ENCODE peak calls at places on chromosomes 7 and 10, in six cellular contexts. One of them, this sample, is unnamed.

GRCh38 chr7:87510430-87510875 is 35.0 kb upstream of the ABCB4 start:
- DNase-seq in mesenchymal stem cell: no peak
- DNase-seq in trophoblast cell: peak; percentile 3
- DNase-seq in IMR-90: no peak
- DNase-seq in neuronal stem cell: no peak
- DNase-seq in H1: no peak
- DNase-seq in this sample: peak; percentile 36

GRCh38 chr10:72659694-72660093 is 32.2 kb upstream of the MCU start:
- DNase-seq in neuronal stem cell: no peak
- DNase-seq in H1: no peak
- DNase-seq in mesenchymal stem cell: peak; percentile 13
- DNase-seq in trophoblast cell: no peak
- DNase-seq in IMR-90: no peak
- DNase-seq in this sample: peak; percentile 56

GRCh38 chr10:46091080-46091833 is 45.2 kb upstream of the MSMB start:
- DNase-seq in neuronal stem cell: no peak
- DNase-seq in trophoblast cell: no peak
- DNase-seq in H1: no peak
- DNase-seq in IMR-90: no peak
- DNase-seq in mesenchymal stem cell: no peak
- DNase-seq in this sample: no peak

GRCh38 chr10:11560076-11560709 is 51.3 kb downstream of the USP6NL start:
- DNase-seq in neuronal stem cell: no peak
- DNase-seq in mesenchymal stem cell: peak; percentile 32
- DNase-seq in IMR-90: peak; percentile 39
- DNase-seq in trophoblast cell: no peak
- DNase-seq in H1: no peak
- DNase-seq in this sample: no peak

GRCh38 chr10:34969171-34969570 is 121.0 kb downstream of the CUL2 start:
- DNase-seq in mesenchymal stem cell: no peak
- DNase-seq in neuronal stem cell: no peak
- DNase-seq in trophoblast cell: peak; percentile 20
- DNase-seq in H1: no peak
- DNase-seq in IMR-90: no peak
- DNase-seq in this sample: no peak

GRCh38 chr7:101739757-101740398 is 77.5 kb upstream of the CUX1 start:
- DNase-seq in trophoblast cell: peak; percentile 32
- DNase-seq in neuronal stem cell: no peak
- DNase-seq in IMR-90: no peak
- DNase-seq in H1: no peak
- DNase-seq in mesenchymal stem cell: no peak
- DNase-seq in this sample: no peak

GRCh38 chr10:23051855-23052309 is 43.5 kb upstream of the MSRB2 start:
- DNase-seq in neuronal stem cell: no peak
- DNase-seq in mesenchymal stem cell: no peak
- DNase-seq in trophoblast cell: peak; percentile 90
- DNase-seq in H1: no peak
- DNase-seq in IMR-90: no peak
- DNase-seq in this sample: peak; percentile 51

GRCh38 chr10:69901623-69902505 is 100.2 kb downstream of the COL13A1 start:
- DNase-seq in IMR-90: peak; percentile 60
- DNase-seq in neuronal stem cell: peak; percentile 56
- DNase-seq in H1: peak; percentile 31
- DNase-seq in trophoblast cell: peak; percentile 37
- DNase-seq in mesenchymal stem cell: peak; percentile 62
- DNase-seq in this sample: peak; percentile 82

GRCh38 chr7:50339990-50340500 is 35.5 kb downstream of the IKZF1 start:
- DNase-seq in H1: no peak
- DNase-seq in trophoblast cell: no peak
- DNase-seq in IMR-90: no peak
- DNase-seq in neuronal stem cell: no peak
- DNase-seq in mesenchymal stem cell: no peak
- DNase-seq in this sample: peak; percentile 46

GRCh38 chr7:149477494-149478443 is 16.9 kb upstream of the ZNF777 start:
- DNase-seq in trophoblast cell: peak; percentile 81
- DNase-seq in H1: no peak
- DNase-seq in mesenchymal stem cell: no peak
- DNase-seq in IMR-90: no peak
- DNase-seq in neuronal stem cell: no peak
- DNase-seq in this sample: peak; percentile 80

GRCh38 chr10:71975891-71976725 is 11.9 kb downstream of the CHST3 start:
- DNase-seq in trophoblast cell: no peak
- DNase-seq in IMR-90: peak; percentile 83
- DNase-seq in neuronal stem cell: no peak
- DNase-seq in mesenchymal stem cell: peak; percentile 83
- DNase-seq in H1: no peak
- DNase-seq in this sample: peak; percentile 16

GRCh38 chr10:101323495-101323894 is 30.5 kb upstream of the BTRC start:
- DNase-seq in trophoblast cell: no peak
- DNase-seq in IMR-90: no peak
- DNase-seq in H1: no peak
- DNase-seq in neuronal stem cell: no peak
- DNase-seq in mesenchymal stem cell: no peak
- DNase-seq in this sample: peak; percentile 25

GRCh38 chr10:112539340-112539739 is 92.3 kb downstream of the VTI1A start:
- DNase-seq in trophoblast cell: no peak
- DNase-seq in IMR-90: no peak
- DNase-seq in neuronal stem cell: no peak
- DNase-seq in mesenchymal stem cell: no peak
- DNase-seq in H1: no peak
- DNase-seq in this sample: no peak

GRCh38 chr10:127310932-127311331 is 114.5 kb upstream of the INSYN2A start:
- DNase-seq in H1: no peak
- DNase-seq in neuronal stem cell: no peak
- DNase-seq in mesenchymal stem cell: no peak
- DNase-seq in trophoblast cell: no peak
- DNase-seq in IMR-90: no peak
- DNase-seq in this sample: peak; percentile 29

GRCh38 chr10:3811331-3811870 is 26.4 kb upstream of the KLF6 start:
- DNase-seq in trophoblast cell: peak; percentile 51
- DNase-seq in neuronal stem cell: no peak
- DNase-seq in mesenchymal stem cell: peak; percentile 83
- DNase-seq in IMR-90: peak; percentile 71
- DNase-seq in H1: no peak
- DNase-seq in this sample: no peak

GRCh38 chr7:75854233-75854632 is 24.6 kb upstream of the RHBDD2 start:
- DNase-seq in neuronal stem cell: no peak
- DNase-seq in trophoblast cell: peak; percentile 86
- DNase-seq in IMR-90: peak; percentile 49
- DNase-seq in H1: no peak
- DNase-seq in mesenchymal stem cell: peak; percentile 68
- DNase-seq in this sample: no peak

GRCh38 chr7:95687759-95688343 is 84.5 kb upstream of the DYNC1I1 start:
- DNase-seq in neuronal stem cell: peak; percentile 14
- DNase-seq in IMR-90: peak; percentile 26
- DNase-seq in mesenchymal stem cell: peak; percentile 59
- DNase-seq in H1: no peak
- DNase-seq in trophoblast cell: peak; percentile 47
- DNase-seq in this sample: peak; percentile 63

GRCh38 chr10:43249962-43250624 is 16.8 kb downstream of the RASGEF1A start:
- DNase-seq in trophoblast cell: no peak
- DNase-seq in IMR-90: no peak
- DNase-seq in neuronal stem cell: no peak
- DNase-seq in H1: no peak
- DNase-seq in mesenchymal stem cell: no peak
- DNase-seq in this sample: peak; percentile 49

GRCh38 chr7:155710530-155710929 is 66.1 kb downstream of the RBM33 start:
- DNase-seq in trophoblast cell: no peak
- DNase-seq in IMR-90: no peak
- DNase-seq in H1: no peak
- DNase-seq in mesenchymal stem cell: no peak
- DNase-seq in neuronal stem cell: no peak
- DNase-seq in this sample: no peak

GRCh38 chr10:35192645-35193249 is 66.1 kb downstream of the CREM start:
- DNase-seq in H1: no peak
- DNase-seq in neuronal stem cell: no peak
- DNase-seq in IMR-90: peak; percentile 19
- DNase-seq in trophoblast cell: peak; percentile 94
- DNase-seq in mesenchymal stem cell: peak; percentile 44
- DNase-seq in this sample: peak; percentile 91

GRCh38 chr7:120988591-120989299 is at the start of gene CPED1:
- DNase-seq in mesenchymal stem cell: peak; percentile 98
- DNase-seq in H1: no peak
- DNase-seq in neuronal stem cell: peak; percentile 37
- DNase-seq in IMR-90: peak; percentile 90
- DNase-seq in trophoblast cell: peak; percentile 70
- DNase-seq in this sample: peak; percentile 41

GRCh38 chr10:822661-823367 is 108.7 kb downstream of the LARP4B start:
- DNase-seq in neuronal stem cell: no peak
- DNase-seq in IMR-90: no peak
- DNase-seq in trophoblast cell: no peak
- DNase-seq in mesenchymal stem cell: no peak
- DNase-seq in H1: no peak
- DNase-seq in this sample: no peak

GRCh38 chr10:822197-822596 is 109.3 kb downstream of the LARP4B start:
- DNase-seq in H1: no peak
- DNase-seq in IMR-90: no peak
- DNase-seq in trophoblast cell: no peak
- DNase-seq in mesenchymal stem cell: no peak
- DNase-seq in neuronal stem cell: no peak
- DNase-seq in this sample: no peak

GRCh38 chr10:828191-828590 is 103.3 kb downstream of the LARP4B start:
- DNase-seq in IMR-90: no peak
- DNase-seq in trophoblast cell: peak; percentile 85
- DNase-seq in mesenchymal stem cell: no peak
- DNase-seq in neuronal stem cell: no peak
- DNase-seq in H1: no peak
- DNase-seq in this sample: no peak

GRCh38 chr10:824497-824896 is 107.0 kb downstream of the LARP4B start:
- DNase-seq in H1: no peak
- DNase-seq in IMR-90: no peak
- DNase-seq in neuronal stem cell: no peak
- DNase-seq in trophoblast cell: no peak
- DNase-seq in mesenchymal stem cell: no peak
- DNase-seq in this sample: no peak

DNA sequence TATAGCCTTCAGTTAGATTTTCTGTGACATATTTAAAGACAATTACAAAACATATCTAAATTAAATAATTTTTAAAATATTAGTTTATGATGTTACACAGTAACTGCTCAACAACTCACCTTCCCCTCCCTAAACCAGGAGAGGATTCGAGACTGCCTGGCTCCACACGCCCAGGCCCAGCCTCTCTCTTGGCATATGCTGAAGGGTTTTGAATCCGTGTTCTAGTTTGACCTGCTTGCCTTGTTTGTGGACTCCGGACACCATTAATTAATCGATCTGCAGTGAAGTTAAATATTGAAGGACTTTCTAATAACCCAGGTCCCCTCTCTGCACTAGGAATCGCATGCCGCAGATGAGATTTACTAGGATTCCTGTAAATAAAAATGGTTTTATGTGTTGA is 106.6 kb downstream of the LARP4B start:
- DNase-seq in mesenchymal stem cell: no peak
- DNase-seq in H1: no peak
- DNase-seq in neuronal stem cell: no peak
- DNase-seq in trophoblast cell: no peak
- DNase-seq in IMR-90: no peak
- DNase-seq in this sample: no peak
- H3K36me3 ChIP-seq in mesenchymal stem cell: peaks cover 68% of the 10 kb centered on the region
- H3K36me3 ChIP-seq in H1: peaks cover 26% of the 10 kb centered on the region
- H3K36me3 ChIP-seq in neuronal stem cell: peaks cover 59% of the 10 kb centered on the region
- H3K36me3 ChIP-seq in trophoblast cell: peaks cover 70% of the 10 kb centered on the region
- H3K36me3 ChIP-seq in IMR-90: peaks cover 70% of the 10 kb centered on the region
- H3K36me3 ChIP-seq in this sample: peaks cover 27% of the 10 kb centered on the region

GRCh38 chr10:26755443-26755903 is 58.0 kb downstream of the PDSS1 start:
- DNase-seq in mesenchymal stem cell: peak; percentile 61
- DNase-seq in H1: no peak
- DNase-seq in IMR-90: peak; percentile 65
- DNase-seq in neuronal stem cell: no peak
- DNase-seq in trophoblast cell: no peak
- DNase-seq in this sample: peak; percentile 46
- H2AK5ac ChIP-seq in mesenchymal stem cell: no peak overlapping the region
- H2AK5ac ChIP-seq in H1: no peak overlapping the region
- H2AK5ac ChIP-seq in IMR-90: no peak overlapping the region
- H2AK5ac ChIP-seq in neuronal stem cell: no peak overlapping the region
- H2AK5ac ChIP-seq in trophoblast cell: no peak overlapping the region
- H2AK5ac ChIP-seq in this sample: no peak overlapping the region

GRCh38 chr10:78010278-78010677 is 19.0 kb downstream of the POLR3A start:
- DNase-seq in IMR-90: no peak
- DNase-seq in trophoblast cell: no peak
- DNase-seq in neuronal stem cell: no peak
- DNase-seq in mesenchymal stem cell: no peak
- DNase-seq in H1: no peak
- DNase-seq in this sample: no peak
- H3K36me3 ChIP-seq in IMR-90: peaks cover 50% of the 10 kb centered on the region
- H3K36me3 ChIP-seq in trophoblast cell: peaks cover 48% of the 10 kb centered on the region
- H3K36me3 ChIP-seq in neuronal stem cell: peaks cover 34% of the 10 kb centered on the region
- H3K36me3 ChIP-seq in mesenchymal stem cell: peaks cover 38% of the 10 kb centered on the region
- H3K36me3 ChIP-seq in H1: peaks cover 33% of the 10 kb centered on the region
- H3K36me3 ChIP-seq in this sample: peaks cover 18% of the 10 kb centered on the region

GRCh38 chr7:85230623-85231022 is 43.8 kb upstream of the SEMA3D start:
- DNase-seq in H1: no peak
- DNase-seq in IMR-90: no peak
- DNase-seq in neuronal stem cell: no peak
- DNase-seq in mesenchymal stem cell: no peak
- DNase-seq in trophoblast cell: no peak
- DNase-seq in this sample: no peak

GRCh38 chr7:85232068-85232467 is 45.2 kb upstream of the SEMA3D start:
- DNase-seq in H1: no peak
- DNase-seq in trophoblast cell: no peak
- DNase-seq in neuronal stem cell: no peak
- DNase-seq in IMR-90: no peak
- DNase-seq in mesenchymal stem cell: no peak
- DNase-seq in this sample: no peak

GRCh38 chr7:85222522-85222921 is 35.7 kb upstream of the SEMA3D start:
- DNase-seq in mesenchymal stem cell: peak; percentile 2
- DNase-seq in trophoblast cell: no peak
- DNase-seq in neuronal stem cell: no peak
- DNase-seq in H1: no peak
- DNase-seq in IMR-90: peak; percentile 6
- DNase-seq in this sample: no peak

GRCh38 chr7:85229544-85229943 is 42.7 kb upstream of the SEMA3D start:
- DNase-seq in IMR-90: no peak
- DNase-seq in mesenchymal stem cell: no peak
- DNase-seq in trophoblast cell: no peak
- DNase-seq in H1: no peak
- DNase-seq in neuronal stem cell: no peak
- DNase-seq in this sample: no peak

GRCh38 chr7:85226401-85227085 is 39.7 kb upstream of the SEMA3D start:
- DNase-seq in neuronal stem cell: no peak
- DNase-seq in H1: no peak
- DNase-seq in trophoblast cell: no peak
- DNase-seq in IMR-90: peak; percentile 38
- DNase-seq in mesenchymal stem cell: no peak
- DNase-seq in this sample: no peak
- H2AK5ac ChIP-seq in neuronal stem cell: no peak overlapping the region
- H2AK5ac ChIP-seq in H1: no peak overlapping the region
- H2AK5ac ChIP-seq in trophoblast cell: no peak overlapping the region
- H2AK5ac ChIP-seq in IMR-90: no peak overlapping the region
- H2AK5ac ChIP-seq in mesenchymal stem cell: no peak overlapping the region
- H2AK5ac ChIP-seq in this sample: no peak overlapping the region

GRCh38 chr7:106095634-106096033 is 16.5 kb downstream of the SYPL1 start:
- DNase-seq in trophoblast cell: no peak
- DNase-seq in mesenchymal stem cell: no peak
- DNase-seq in neuronal stem cell: no peak
- DNase-seq in H1: no peak
- DNase-seq in IMR-90: no peak
- DNase-seq in this sample: no peak
- H3K36me3 ChIP-seq in trophoblast cell: peaks cover 3% of the 10 kb centered on the region
- H3K36me3 ChIP-seq in mesenchymal stem cell: peaks cover 7% of the 10 kb centered on the region
- H3K36me3 ChIP-seq in neuronal stem cell: no peaks in the 10 kb centered on the region
- H3K36me3 ChIP-seq in H1: no peaks in the 10 kb centered on the region
- H3K36me3 ChIP-seq in IMR-90: peaks cover 8% of the 10 kb centered on the region
- H3K36me3 ChIP-seq in this sample: peaks cover 2% of the 10 kb centered on the region